ENCODE peak calls at places on chromosomes 11 and 22, in four cellular contexts. R is stimulated activated CD8-positive, alpha-beta memory T cell treated with anti-CD3 and anti-CD28 coated beads, Interleukin-12 subunit alpha, Interleukin-12 subunit beta, amount 100 ng/mL, for 1 hour; Q is kidney epithelial cell; L is GM04504. I is an unnamed sample.

GRCh38 chr11:82631722-82632630 is 101.7 kb downstream of the FAM181B start:
- DNase-seq in R (no peak), Q (peak; percentile 19), L (no peak), I (no peak)

GRCh38 chr11:102637731-102638130 is 12.6 kb upstream of the MMP20 start:
- DNase-seq in R (no peak), Q (no peak), L (no peak), I (peak; percentile 84)

GRCh38 chr11:130847517-130847916 is 68.8 kb downstream of the SNX19 start:
- DNase-seq in R (no peak), Q (peak; percentile 86), L (peak; percentile 58), I (no peak)

GRCh38 chr22:49169074-49169744 is 658.5 kb downstream of the BRD1 start:
- DNase-seq in R (no peak), Q (no peak), L (no peak), I (no peak)

GRCh38 chr11:2299773-2300172 is 1.9 kb downstream of the C11orf21 start:
- DNase-seq in R (no peak), Q (no peak), L (no peak), I (peak; percentile 8)

GRCh38 chr22:43891360-43892182 is at the start of gene PNPLA5:
- DNase-seq in R (no peak), Q (no peak), L (no peak), I (no peak)

GRCh38 chr11:114892381-114893197 is 214.3 kb downstream of the NXPE2 start:
- DNase-seq in R (no peak), Q (no peak), L (no peak), I (peak; percentile 30)

GRCh38 chr11:132718711-132719641 is 813.3 kb downstream of the OPCML start:
- DNase-seq in R (peak; percentile 15), Q (no peak), L (no peak), I (peak; percentile 25)

GRCh38 chr11:40255457-40255856 is 1204.0 kb downstream of the LRRC4C start:
- DNase-seq in R (no peak), Q (no peak), L (no peak), I (no peak)

GRCh38 chr11:114195981-114196731 is 100.0 kb upstream of the NNMT start:
- DNase-seq in R (no peak), Q (no peak), L (no peak), I (peak; percentile 25)

GRCh38 chr11:63667993-63668392 is 3.2 kb downstream of the ATL3 start:
- DNase-seq in R (no peak), Q (peak; percentile 56), L (peak; percentile 82), I (no peak)

GRCh38 chr11:34566209-34566551 is 52.6 kb upstream of the ELF5 start:
- DNase-seq in R (no peak), Q (no peak), L (no peak), I (no peak)

GRCh38 chr11:105618343-105618955 is 8.6 kb downstream of the GRIA4 start:
- DNase-seq in R (no peak), Q (no peak), L (no peak), I (no peak)

GRCh38 chr11:27248430-27249207 is 114.4 kb downstream of the CCDC34 start:
- DNase-seq in R (no peak), Q (no peak), L (no peak), I (no peak)

GRCh38 chr11:61609000-61609969 is 28.4 kb upstream of the SYT7 start:
- DNase-seq in R (no peak), Q (no peak), L (no peak), I (no peak)

GRCh38 chr11:87176044-87176443 is 138.3 kb downstream of the TMEM135 start:
- DNase-seq in R (no peak), Q (no peak), L (no peak), I (no peak)

GRCh38 chr11:46402957-46403902 is 11.7 kb upstream of the CHRM4 start:
- DNase-seq in R (no peak), Q (no peak), L (no peak), I (no peak)

GRCh38 chr11:65060913-65061408 is 2.6 kb upstream of the NAALADL1 start:
- DNase-seq in R (no peak), Q (no peak), L (no peak), I (peak; percentile 46)

GRCh38 chr11:119664063-119664572 is 64.9 kb downstream of the NECTIN1 start:
- DNase-seq in R (no peak), Q (no peak), L (no peak), I (no peak)

GRCh38 chr11:5203366-5203765 is 2.9 kb upstream of the OR51V1 start:
- DNase-seq in R (no peak), Q (no peak), L (no peak), I (no peak)

GRCh38 chr22:35842954-35843353 is 125.3 kb downstream of the APOL5 start:
- DNase-seq in R (no peak), Q (no peak), L (peak; percentile 24), I (peak; percentile 45)

GRCh38 chr11:2109541-2110019 is 29.6 kb downstream of the IGF2 start:
- DNase-seq in R (no peak), Q (no peak), L (no peak), I (peak; percentile 18)

GRCh38 chr11:120248551-120249278 is 8.8 kb downstream of the POU2F3 start:
- DNase-seq in R (no peak), Q (peak; percentile 71), L (peak; percentile 17), I (peak; percentile 71)

GRCh38 chr11:108472681-108473080 is 5.4 kb upstream of the C11orf65 start:
- DNase-seq in R (no peak), Q (no peak), L (no peak), I (no peak)

GRCh38 chr11:2687782-2688191 is 12.0 kb downstream of the KCNQ1OT1 start:
- DNase-seq in R (no peak), Q (no peak), L (no peak), I (no peak)

GRCh38 chr22:49297871-49298721 is 529.6 kb downstream of the BRD1 start:
- DNase-seq in R (no peak), Q (no peak), L (no peak), I (no peak)

GRCh38 chr11:24866743-24867142 is 369.9 kb downstream of the LUZP2 start:
- DNase-seq in R (no peak), Q (no peak), L (no peak), I (no peak)

GRCh38 chr11:60866911-60867870 is at the start of gene ZP1:
- DNase-seq in R (no peak), Q (no peak), L (no peak), I (no peak)

GRCh38 chr11:45169310-45170072 is 23.1 kb downstream of the PRDM11 start:
- DNase-seq in R (no peak), Q (no peak), L (no peak), I (no peak)

GRCh38 chr11:99682171-99682570 is 661.4 kb downstream of the CNTN5 start:
- DNase-seq in R (no peak), Q (no peak), L (no peak), I (no peak)

GRCh38 chr22:23767673-23768548 is at the start of gene CHCHD10:
- DNase-seq in R (peak; percentile 59), Q (no peak), L (peak; percentile 47), I (peak; percentile 88)

GRCh38 chr11:78961938-78962701 is 387.5 kb upstream of the NARS2 start:
- DNase-seq in R (no peak), Q (peak; percentile 18), L (no peak), I (peak; percentile 6)

GRCh38 chr22:30324008-30324730 is 2.6 kb downstream of the TBC1D10A start:
- DNase-seq in R (no peak), Q (no peak), L (no peak), I (peak; percentile 54)

GRCh38 chr11:33248416-33248957 is 8.7 kb upstream of the HIPK3 start:
- DNase-seq in R (no peak), Q (no peak), L (peak; percentile 43), I (no peak)

GRCh38 chr11:62922653-62923371 is 1.6 kb upstream of the CHRM1 start:
- DNase-seq in R (no peak), Q (no peak), L (no peak), I (peak; percentile 49)

GRCh38 chr22:42799462-42800405 is 57.3 kb downstream of the ARFGAP3 start:
- DNase-seq in R (no peak), Q (no peak), L (no peak), I (peak; percentile 20)